ENCODE peak calls at places on chromosomes 11 and 22, in four cellular contexts. One of them, this sample, is unnamed.

GRCh38 chr11:95359756-95360155 is 128.8 kb upstream of the SESN3 start:
- DNase-seq in astrocyte: no peak
- DNase-seq in PC-3: no peak
- DNase-seq in fibroblast of lung: no peak
- DNase-seq in this sample: no peak

GRCh38 chr22:28283025-28283654 is 364.1 kb upstream of the PITPNB start:
- DNase-seq in astrocyte: peak; percentile 83
- DNase-seq in PC-3: no peak
- DNase-seq in fibroblast of lung: peak; percentile 82
- DNase-seq in this sample: peak; percentile 35

GRCh38 chr11:104064016-104064630 is 27.7 kb downstream of the DDI1 start:
- DNase-seq in astrocyte: no peak
- DNase-seq in PC-3: no peak
- DNase-seq in fibroblast of lung: no peak
- DNase-seq in this sample: no peak

GRCh38 chr11:67345949-67346819 is 7.2 kb downstream of the POLD4 start:
- DNase-seq in astrocyte: peak; percentile 49
- DNase-seq in PC-3: peak; percentile 99
- DNase-seq in fibroblast of lung: peak; percentile 61
- DNase-seq in this sample: peak; percentile 63

GRCh38 chr11:116611998-116612620 is 160.7 kb downstream of the BUD13 start:
- DNase-seq in astrocyte: no peak
- DNase-seq in PC-3: no peak
- DNase-seq in fibroblast of lung: no peak
- DNase-seq in this sample: no peak

GRCh38 chr22:41564563-41564962 is 3.8 kb downstream of the CSDC2 start:
- DNase-seq in astrocyte: no peak
- DNase-seq in PC-3: peak; percentile 66
- DNase-seq in fibroblast of lung: peak; percentile 43
- DNase-seq in this sample: peak; percentile 76

GRCh38 chr22:36404436-36404835 is 16.7 kb upstream of the MYH9 start:
- DNase-seq in astrocyte: no peak
- DNase-seq in PC-3: no peak
- DNase-seq in fibroblast of lung: no peak
- DNase-seq in this sample: peak; percentile 55

GRCh38 chr11:65078151-65078550 is 5.7 kb downstream of the CDCA5 start:
- DNase-seq in astrocyte: no peak
- DNase-seq in PC-3: peak; percentile 69
- DNase-seq in fibroblast of lung: peak; percentile 9
- DNase-seq in this sample: peak; percentile 84

GRCh38 chr11:8814923-8815240 is 96.1 kb upstream of the AKIP1 start:
- DNase-seq in astrocyte: no peak
- DNase-seq in PC-3: no peak
- DNase-seq in fibroblast of lung: peak; percentile 55
- DNase-seq in this sample: peak; percentile 91

GRCh38 chr11:120168108-120168959 is 30.4 kb upstream of the TRIM29 start:
- DNase-seq in astrocyte: no peak
- DNase-seq in PC-3: no peak
- DNase-seq in fibroblast of lung: no peak
- DNase-seq in this sample: no peak

GRCh38 chr11:73342633-73343032 is 33.6 kb upstream of the RELT start:
- DNase-seq in astrocyte: no peak
- DNase-seq in PC-3: peak; percentile 26
- DNase-seq in fibroblast of lung: no peak
- DNase-seq in this sample: peak; percentile 84

GRCh38 chr11:123235117-123235686 is 40.2 kb upstream of the CLMP start:
- DNase-seq in astrocyte: no peak
- DNase-seq in PC-3: peak; percentile 50
- DNase-seq in fibroblast of lung: no peak
- DNase-seq in this sample: no peak

GRCh38 chr11:126840975-126841374 is 159.6 kb downstream of the KIRREL3 start:
- DNase-seq in astrocyte: no peak
- DNase-seq in PC-3: no peak
- DNase-seq in fibroblast of lung: no peak
- DNase-seq in this sample: no peak

GRCh38 chr11:134349802-134350355 is 18.1 kb downstream of the GLB1L2 start:
- DNase-seq in astrocyte: no peak
- DNase-seq in PC-3: no peak
- DNase-seq in fibroblast of lung: no peak
- DNase-seq in this sample: no peak

GRCh38 chr22:42341779-42342178 is 71.3 kb upstream of the TCF20 start:
- DNase-seq in astrocyte: no peak
- DNase-seq in PC-3: no peak
- DNase-seq in fibroblast of lung: no peak
- DNase-seq in this sample: no peak

GRCh38 chr22:36324414-36324813 is 63.4 kb downstream of the MYH9 start:
- DNase-seq in astrocyte: no peak
- DNase-seq in PC-3: no peak
- DNase-seq in fibroblast of lung: no peak
- DNase-seq in this sample: no peak

GRCh38 chr11:83037877-83038276 is 33.8 kb downstream of the RAB30 start:
- DNase-seq in astrocyte: peak; percentile 84
- DNase-seq in PC-3: no peak
- DNase-seq in fibroblast of lung: peak; percentile 84
- DNase-seq in this sample: no peak

GRCh38 chr11:129061466-129062194 is 119.0 kb upstream of the TP53AIP1 start:
- DNase-seq in astrocyte: peak; percentile 86
- DNase-seq in PC-3: peak; percentile 95
- DNase-seq in fibroblast of lung: peak; percentile 89
- DNase-seq in this sample: no peak

GRCh38 chr11:93196816-93197382 is 892 bp downstream of the SLC36A4 start:
- DNase-seq in astrocyte: no peak
- DNase-seq in PC-3: peak; percentile 30
- DNase-seq in fibroblast of lung: no peak
- DNase-seq in this sample: peak; percentile 27

GRCh38 chr11:70871881-70872280 is 380.5 kb downstream of the SHANK2 start:
- DNase-seq in astrocyte: no peak
- DNase-seq in PC-3: no peak
- DNase-seq in fibroblast of lung: no peak
- DNase-seq in this sample: peak; percentile 51

GRCh38 chr11:77167791-77168190 is 39.7 kb downstream of the MYO7A start:
- DNase-seq in astrocyte: no peak
- DNase-seq in PC-3: no peak
- DNase-seq in fibroblast of lung: no peak
- DNase-seq in this sample: no peak

GRCh38 chr11:118917488-118918127 is 8.1 kb downstream of the BCL9L start:
- DNase-seq in astrocyte: peak; percentile 68
- DNase-seq in PC-3: peak; percentile 52
- DNase-seq in fibroblast of lung: peak; percentile 74
- DNase-seq in this sample: peak; percentile 88

GRCh38 chr11:118612378-118612777 is 5.0 kb downstream of the PHLDB1 start:
- DNase-seq in astrocyte: no peak
- DNase-seq in PC-3: no peak
- DNase-seq in fibroblast of lung: peak; percentile 33
- DNase-seq in this sample: no peak

GRCh38 chr11:117924631-117925170 is 4.5 kb downstream of the TMPRSS13 start:
- DNase-seq in astrocyte: no peak
- DNase-seq in PC-3: no peak
- DNase-seq in fibroblast of lung: no peak
- DNase-seq in this sample: peak; percentile 43

GRCh38 chr11:78083036-78083435 is 3.4 kb upstream of the NDUFC2 start:
- DNase-seq in astrocyte: peak; percentile 88
- DNase-seq in PC-3: no peak
- DNase-seq in fibroblast of lung: peak; percentile 90
- DNase-seq in this sample: no peak

GRCh38 chr11:76577199-76577920 is 93.2 kb downstream of the LRRC32 start:
- DNase-seq in astrocyte: peak; percentile 72
- DNase-seq in PC-3: peak; percentile 98
- DNase-seq in fibroblast of lung: peak; percentile 85
- DNase-seq in this sample: peak; percentile 91

GRCh38 chr11:66289548-66290331 is 797 bp upstream of the YIF1A start:
- DNase-seq in astrocyte: no peak
- DNase-seq in PC-3: peak; percentile 22
- DNase-seq in fibroblast of lung: no peak
- DNase-seq in this sample: peak; percentile 100

GRCh38 chr11:107695446-107695845 is 16.4 kb downstream of the SLN start:
- DNase-seq in astrocyte: no peak
- DNase-seq in PC-3: no peak
- DNase-seq in fibroblast of lung: peak; percentile 55
- DNase-seq in this sample: no peak

GRCh38 chr22:35910013-35910860 is 118.4 kb downstream of the RBFOX2 start:
- DNase-seq in astrocyte: peak; percentile 69
- DNase-seq in PC-3: no peak
- DNase-seq in fibroblast of lung: peak; percentile 72
- DNase-seq in this sample: no peak

GRCh38 chr11:15280393-15280792 is 165.7 kb downstream of the INSC start:
- DNase-seq in astrocyte: no peak
- DNase-seq in PC-3: no peak
- DNase-seq in fibroblast of lung: no peak
- DNase-seq in this sample: no peak

GRCh38 chr22:47850644-47851151 is 1088.2 kb downstream of the TBC1D22A start:
- DNase-seq in astrocyte: no peak
- DNase-seq in PC-3: peak; percentile 38
- DNase-seq in fibroblast of lung: no peak
- DNase-seq in this sample: no peak

DNA sequence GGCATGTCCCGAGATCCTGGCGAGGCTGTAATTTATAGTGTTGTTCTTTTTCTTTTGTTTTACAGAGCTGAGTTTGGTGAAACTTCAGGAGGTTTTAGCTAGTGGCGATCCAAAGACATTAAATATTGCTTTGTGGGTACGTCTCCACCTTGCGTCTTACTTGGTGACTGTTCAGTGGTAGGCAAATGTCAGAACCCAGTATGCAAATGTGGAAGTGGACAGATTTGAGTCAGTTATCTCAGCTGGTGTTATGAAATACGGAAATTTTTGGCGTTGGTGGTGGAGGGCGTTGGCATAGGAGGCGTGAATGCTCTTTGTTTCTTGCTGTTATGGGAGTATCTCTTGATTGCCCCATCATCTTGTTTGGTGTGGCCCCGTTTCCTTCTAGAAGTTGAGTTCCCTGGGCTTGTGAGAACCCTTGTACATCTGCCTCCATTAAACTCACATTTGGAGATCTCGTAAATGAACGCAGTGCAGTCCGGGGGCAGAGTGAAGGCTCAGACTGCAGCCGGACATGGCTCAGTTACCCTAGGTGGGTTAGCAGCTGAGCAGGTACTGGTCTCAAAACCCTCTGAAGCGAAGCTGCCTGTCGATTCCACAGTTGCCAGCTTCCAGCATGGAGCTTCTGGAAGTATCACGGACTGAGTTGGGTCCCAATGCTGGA is 39.9 kb downstream of the PTPRJ start:
- DNase-seq in astrocyte: no peak
- DNase-seq in PC-3: no peak
- DNase-seq in fibroblast of lung: no peak
- DNase-seq in this sample: peak; percentile 38
- H3K4me2 ChIP-seq in astrocyte: no peak overlapping the region
- H3K4me2 ChIP-seq in PC-3: no peak overlapping the region
- H3K4me2 ChIP-seq in fibroblast of lung: no peak overlapping the region
- H3K4me2 ChIP-seq in this sample: no peak overlapping the region

GRCh38 chr22:38175206-38176118 is 6.2 kb downstream of the PLA2G6 start:
- DNase-seq in astrocyte: no peak
- DNase-seq in PC-3: no peak
- DNase-seq in fibroblast of lung: no peak
- DNase-seq in this sample: peak; percentile 62

GRCh38 chr22:38174626-38175025 is 7.0 kb downstream of the PLA2G6 start:
- DNase-seq in astrocyte: no peak
- DNase-seq in PC-3: no peak
- DNase-seq in fibroblast of lung: no peak
- DNase-seq in this sample: no peak

GRCh38 chr22:38172016-38172431 is 9.6 kb downstream of the PLA2G6 start:
- DNase-seq in astrocyte: peak; percentile 70
- DNase-seq in PC-3: no peak
- DNase-seq in fibroblast of lung: peak; percentile 75
- DNase-seq in this sample: peak; percentile 58

GRCh38 chr22:38172489-38173155 is 9.0 kb downstream of the PLA2G6 start:
- DNase-seq in astrocyte: peak; percentile 48
- DNase-seq in PC-3: peak; percentile 13
- DNase-seq in fibroblast of lung: peak; percentile 57
- DNase-seq in this sample: peak; percentile 46

GRCh38 chr22:38173156-38173906 is 8.3 kb downstream of the PLA2G6 start:
- DNase-seq in astrocyte: no peak
- DNase-seq in PC-3: no peak
- DNase-seq in fibroblast of lung: no peak
- DNase-seq in this sample: no peak
- H3K27ac ChIP-seq in astrocyte: no peak overlapping the region
- H3K27ac ChIP-seq in PC-3: no peak overlapping the region
- H3K27ac ChIP-seq in fibroblast of lung: no peak overlapping the region
- H3K27ac ChIP-seq in this sample: no peak overlapping the region

GRCh38 chr22:45009881-45010531 is at the start of gene PHF21B:
- DNase-seq in astrocyte: no peak
- DNase-seq in PC-3: no peak
- DNase-seq in fibroblast of lung: peak; percentile 40
- DNase-seq in this sample: peak; percentile 91
- H2AFZ ChIP-seq in astrocyte: peak within 1 kb of the TSS; percentile 84
- H2AFZ ChIP-seq in PC-3: peak within 1 kb of the TSS; percentile 64
- H2AFZ ChIP-seq in fibroblast of lung: peak within 1 kb of the TSS; percentile 51
- H2AFZ ChIP-seq in this sample: no peak within 1 kb of the TSS

GRCh38 chr22:16608931-16609330 is 16.3 kb upstream of the CCT8L2 start:
- DNase-seq in astrocyte: no peak
- DNase-seq in PC-3: no peak
- DNase-seq in fibroblast of lung: no peak
- DNase-seq in this sample: no peak

GRCh38 chr22:16609548-16610261 is 17.1 kb upstream of the CCT8L2 start:
- DNase-seq in astrocyte: no peak
- DNase-seq in PC-3: no peak
- DNase-seq in fibroblast of lung: no peak
- DNase-seq in this sample: no peak
- H3K4me2 ChIP-seq in astrocyte: no peak overlapping the region
- H3K4me2 ChIP-seq in PC-3: no peak overlapping the region
- H3K4me2 ChIP-seq in fibroblast of lung: no peak overlapping the region
- H3K4me2 ChIP-seq in this sample: no peak overlapping the region

GRCh38 chr11:44834846-44835245 is 108.1 kb downstream of the TSPAN18 start:
- DNase-seq in astrocyte: no peak
- DNase-seq in PC-3: no peak
- DNase-seq in fibroblast of lung: no peak
- DNase-seq in this sample: no peak
- H3K27ac ChIP-seq in astrocyte: no peak overlapping the region
- H3K27ac ChIP-seq in PC-3: no peak overlapping the region
- H3K27ac ChIP-seq in fibroblast of lung: no peak overlapping the region
- H3K27ac ChIP-seq in this sample: no peak overlapping the region

DNA sequence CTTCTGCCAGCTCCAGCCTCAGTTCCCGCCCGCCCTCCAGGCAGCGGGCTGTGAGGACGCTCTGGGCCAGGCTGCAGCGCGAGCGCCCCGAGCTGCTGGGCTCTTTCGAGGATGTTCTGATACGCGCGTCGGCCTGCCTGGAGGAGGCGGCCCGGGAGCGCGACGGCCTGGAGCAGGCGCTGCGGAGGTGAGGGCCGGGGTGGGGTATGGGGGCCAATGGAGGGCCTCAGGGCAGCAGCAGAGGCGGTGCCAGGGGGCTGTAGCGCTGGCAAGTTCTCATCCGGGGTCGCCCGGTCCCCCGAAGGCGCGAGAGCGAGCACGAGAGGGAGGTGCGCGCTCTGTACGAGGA is 2.2 kb downstream of the CRACR2B start:
- DNase-seq in astrocyte: no peak
- DNase-seq in PC-3: no peak
- DNase-seq in fibroblast of lung: no peak
- DNase-seq in this sample: no peak
- H2AFZ ChIP-seq in astrocyte: peak overlapping the region; percentile 55
- H2AFZ ChIP-seq in PC-3: no peak overlapping the region
- H2AFZ ChIP-seq in fibroblast of lung: no peak overlapping the region
- H2AFZ ChIP-seq in this sample: no peak overlapping the region

This sample was measured in osteoblast.